ENCODE peak calls at places on chromosomes 16 and 17, in nine cellular contexts. J is activated CD4-positive, alpha-beta T cell treated with anti-CD3 and anti-CD28 coated beads, Interleukin-2, amount 10 ng/mL, durations not matched to agents 7 days and 5 days; A is upper lobe of left lung; C is HuH-7; B is upper lobe of right lung; I is left cardiac atrium; Q is T-helper 1 cell; P is stimulated activated CD4-positive, alpha-beta T cell treated with anti-CD3 and anti-CD28 coated beads, TNF-alpha, amount 100 ng/mL, for 48 hours; T is Right ventricle myocardium superior. G is an unnamed sample.

GRCh38 chr17:49515196-49515770 is 20.2 kb downstream of the NGFR start:
- DNase-seq in J (no peak), A (peak), C (peak), B (peak), I (peak), Q (no peak), P (no peak), T (peak), G (peak)

GRCh38 chr16:46632778-46633733 is 11.9 kb upstream of the SHCBP1 start:
- DNase-seq in J (no peak), A (no peak), C (no peak), B (no peak), I (no peak), Q (no peak), P (no peak), T (no peak), G (no peak)

GRCh38 chr17:18857864-18858566 is at the start of gene PRPSAP2:
- DNase-seq in J (peak), A (peak), C (peak), B (peak), I (peak), Q (peak), P (peak), T (peak), G (peak)

GRCh38 chr16:47519543-47519942 is 58.4 kb downstream of the PHKB start:
- DNase-seq in J (no peak), A (no peak), C (no peak), B (no peak), I (no peak), Q (no peak), P (no peak), T (no peak), G (no peak)

GRCh38 chr17:39104046-39104445 is 47.4 kb downstream of the PLXDC1 start:
- DNase-seq in J (no peak), A (no peak), C (peak), B (no peak), I (no peak), Q (no peak), P (no peak), T (no peak), G (no peak)

GRCh38 chr17:68600123-68600880 is 865 bp downstream of the FAM20A start:
- DNase-seq in J (no peak), A (peak), C (peak), B (peak), I (peak), Q (no peak), P (no peak), T (peak), G (no peak)

GRCh38 chr17:13030459-13031305 is 12.9 kb upstream of the ELAC2 start:
- DNase-seq in J (peak), A (no peak), C (peak), B (no peak), I (no peak), Q (peak), P (no peak), T (no peak), G (no peak)

GRCh38 chr17:8696456-8696855 is 48.2 kb downstream of the CCDC42 start:
- DNase-seq in J (no peak), A (no peak), C (no peak), B (no peak), I (no peak), Q (no peak), P (no peak), T (no peak), G (no peak)

GRCh38 chr17:338442-339192 is 14.0 kb downstream of the RPH3AL start:
- DNase-seq in J (no peak), A (no peak), C (peak), B (peak), I (peak), Q (no peak), P (no peak), T (no peak), G (no peak)

GRCh38 chr16:10373556-10373955 is 12.3 kb upstream of the ATF7IP2 start:
- DNase-seq in J (no peak), A (no peak), C (no peak), B (no peak), I (no peak), Q (no peak), P (no peak), T (no peak), G (no peak)

GRCh38 chr17:73802871-73803270 is 158.6 kb upstream of the SDK2 start:
- DNase-seq in J (no peak), A (no peak), C (no peak), B (no peak), I (no peak), Q (no peak), P (no peak), T (no peak), G (no peak)

GRCh38 chr16:1264257-1265089 is 8.6 kb downstream of the TPSD1 start:
- DNase-seq in J (no peak), A (no peak), C (no peak), B (no peak), I (no peak), Q (no peak), P (no peak), T (no peak), G (no peak)

GRCh38 chr17:64183815-64184397 is 54.0 kb upstream of the ERN1 start:
- DNase-seq in J (no peak), A (no peak), C (no peak), B (no peak), I (no peak), Q (no peak), P (no peak), T (no peak), G (no peak)

GRCh38 chr16:12628526-12628925 is 175.2 kb downstream of the CPPED1 start:
- DNase-seq in J (no peak), A (no peak), C (no peak), B (no peak), I (no peak), Q (no peak), P (no peak), T (no peak), G (no peak)

GRCh38 chr16:3059041-3059722 is 6.3 kb upstream of the IL32 start:
- DNase-seq in J (peak), A (peak), C (peak), B (peak), I (peak), Q (peak), P (peak), T (peak), G (peak)

GRCh38 chr16:84340305-84341040 is 27.9 kb upstream of the ATP2C2 start:
- DNase-seq in J (no peak), A (peak), C (no peak), B (peak), I (no peak), Q (no peak), P (no peak), T (no peak), G (no peak)

GRCh38 chr16:67517661-67518423 is 10.8 kb upstream of the RIPOR1 start:
- DNase-seq in J (no peak), A (no peak), C (no peak), B (no peak), I (no peak), Q (no peak), P (no peak), T (no peak), G (no peak)

GRCh38 chr17:66469088-66469442 is 166.7 kb downstream of the PRKCA start:
- DNase-seq in J (no peak), A (no peak), C (no peak), B (no peak), I (no peak), Q (no peak), P (no peak), T (no peak), G (no peak)

GRCh38 chr16:27218756-27219155 is 15.4 kb downstream of the KDM8 start:
- DNase-seq in J (no peak), A (no peak), C (no peak), B (no peak), I (no peak), Q (no peak), P (no peak), T (no peak), G (no peak)

GRCh38 chr17:41801374-41802062 is 10.2 kb downstream of the P3H4 start:
- DNase-seq in J (peak), A (peak), C (peak), B (peak), I (peak), Q (peak), P (peak), T (peak), G (peak)

G was measured in nucleus accumbens.